ENCODE peak calls at places on chromosomes 6 and 20, in ten cellular contexts. G is KG1; O is Kasumi-1; X is A172; S is activated CD4-positive, CD25-positive, alpha-beta regulatory T cell; Q is NCI-H460; H is endothelial cell; U is iPS-NIHi11; K is IMR-90; D is AG09319. F is an unnamed sample.
A peak's percentile ranks its signal among the peaks of the same experiment; 100 is the strongest.

GRCh38 chr20:45032781-45033180 is 66.5 kb downstream of the STK4 start:
- DNase-seq in U (no peak), Q (no peak), G (no peak), X (no peak), O (no peak), K (no peak), S (no peak), H (no peak), D (no peak), F (no peak)

GRCh38 chr6:136751478-136751956 is 40.8 kb downstream of the MAP3K5 start:
- DNase-seq in K (peak; percentile 16), X (no peak), H (no peak), O (peak; percentile 48), G (peak; percentile 32), Q (no peak), D (peak; percentile 41), U (no peak), S (peak; percentile 8), F (no peak)

GRCh38 chr6:148335582-148335981 is 7.1 kb upstream of the SASH1 start:
- DNase-seq in S (no peak), K (peak; percentile 40), O (no peak), X (peak; percentile 72), Q (no peak), D (no peak), H (no peak), G (no peak), U (no peak), F (no peak)

GRCh38 chr6:125831660-125832059 is 40.9 kb downstream of the NCOA7 start:
- DNase-seq in Q (no peak), D (no peak), G (no peak), U (no peak), S (no peak), K (no peak), H (no peak), X (no peak), O (no peak), F (no peak)

GRCh38 chr20:43568706-43569105 is 9.9 kb downstream of the SGK2 start:
- DNase-seq in G (no peak), S (no peak), O (no peak), U (no peak), K (no peak), Q (no peak), X (no peak), H (no peak), D (no peak), F (no peak)

GRCh38 chr6:10138917-10139316 is 276.0 kb downstream of the TFAP2A start:
- DNase-seq in O (peak; percentile 16), G (no peak), X (peak; percentile 94), D (no peak), S (no peak), U (no peak), Q (no peak), K (peak; percentile 21), H (no peak), F (no peak)

GRCh38 chr6:11976489-11976888 is 35.6 kb upstream of the HIVEP1 start:
- DNase-seq in U (no peak), Q (no peak), X (no peak), D (no peak), S (no peak), K (no peak), H (no peak), G (no peak), O (no peak), F (no peak)

GRCh38 chr6:104987218-104987617 is 30.3 kb downstream of the LIN28B start:
- DNase-seq in X (no peak), H (no peak), G (no peak), S (no peak), D (no peak), O (no peak), K (no peak), Q (no peak), U (no peak), F (no peak)

GRCh38 chr20:50191065-50191565 is 485 bp downstream of the CEBPB start:
- DNase-seq in Q (no peak), K (no peak), S (peak; percentile 47), G (peak; percentile 33), D (no peak), X (no peak), H (peak; percentile 53), O (peak; percentile 58), U (no peak), F (peak; percentile 62)

GRCh38 chr6:44040786-44041185 is 86.5 kb downstream of the MRPL14 start:
- DNase-seq in S (no peak), G (no peak), X (no peak), Q (no peak), K (no peak), H (no peak), U (no peak), D (no peak), O (no peak), F (no peak)

GRCh38 chr6:139595183-139595582 is 220.7 kb upstream of the CITED2 start:
- DNase-seq in U (no peak), O (no peak), K (peak; percentile 65), G (no peak), S (no peak), Q (no peak), D (no peak), H (no peak), X (no peak), F (no peak)

GRCh38 chr20:18187020-18187419 is 49.4 kb downstream of the KAT14 start:
- DNase-seq in D (no peak), U (no peak), S (no peak), O (no peak), Q (no peak), X (no peak), H (no peak), K (no peak), G (no peak), F (no peak)

GRCh38 chr20:24117386-24117785 is 128.8 kb upstream of the GGTLC1 start:
- DNase-seq in Q (no peak), G (no peak), D (no peak), H (no peak), O (no peak), U (no peak), K (no peak), X (no peak), S (no peak), F (no peak)

GRCh38 chr6:136779682-136780081 is 12.6 kb downstream of the MAP3K5 start:
- DNase-seq in G (no peak), U (no peak), S (no peak), D (no peak), K (no peak), H (no peak), O (no peak), Q (no peak), X (no peak), F (no peak)

GRCh38 chr6:133632206-133632605 is 256.7 kb upstream of the TCF21 start:
- DNase-seq in Q (no peak), G (no peak), H (no peak), S (no peak), K (peak; percentile 71), O (peak; percentile 19), X (no peak), U (no peak), D (no peak), F (no peak)

GRCh38 chr6:151018035-151018434 is 152.5 kb downstream of the MTHFD1L start:
- DNase-seq in H (no peak), Q (no peak), S (no peak), K (peak; percentile 38), D (no peak), G (no peak), O (no peak), X (peak; percentile 64), U (no peak), F (no peak)

GRCh38 chr20:50312682-50313187 is 122.1 kb downstream of the CEBPB start:
- DNase-seq in H (no peak), U (no peak), O (no peak), X (peak; percentile 93), S (no peak), G (no peak), K (peak; percentile 93), D (peak; percentile 63), Q (no peak), F (peak; percentile 63)

GRCh38 chr6:4487538-4487937 is 288.7 kb upstream of the CDYL start:
- DNase-seq in D (no peak), U (no peak), K (no peak), H (no peak), G (no peak), X (peak; percentile 72), S (no peak), O (no peak), Q (no peak), F (no peak)

GRCh38 chr6:102026649-102027048 is 633.1 kb downstream of the GRIK2 start:
- DNase-seq in D (no peak), K (no peak), U (no peak), H (no peak), S (no peak), G (no peak), X (no peak), O (no peak), Q (no peak), F (no peak)

GRCh38 chr6:142478117-142478516 is 176.3 kb downstream of the ADGRG6 start:
- DNase-seq in K (peak; percentile 41), S (no peak), H (no peak), G (no peak), X (peak; percentile 73), Q (peak; percentile 9), U (peak; percentile 22), D (no peak), O (peak; percentile 65), F (peak; percentile 20)

GRCh38 chr20:44033344-44033743 is 118.7 kb downstream of the TOX2 start:
- DNase-seq in G (no peak), H (no peak), O (no peak), D (peak; percentile 7), K (peak; percentile 21), Q (no peak), X (no peak), U (no peak), S (no peak), F (no peak)

GRCh38 chr6:34284563-34285545 is 36.0 kb upstream of the SMIM29 start:
- DNase-seq in S (no peak), U (no peak), K (peak; percentile 73), Q (no peak), X (no peak), O (peak; percentile 98), G (peak; percentile 67), D (peak; percentile 64), H (no peak), F (peak; percentile 63)

GRCh38 chr6:141587482-141588266 is 545.1 kb upstream of the GJE1 start:
- DNase-seq in G (no peak), D (peak; percentile 19), Q (peak; percentile 6), X (peak; percentile 30), H (no peak), K (peak; percentile 81), U (no peak), O (no peak), S (no peak), F (peak; percentile 49)

GRCh38 chr6:28205879-28206278 is 19.2 kb upstream of the ZSCAN9 start:
- DNase-seq in U (no peak), S (no peak), Q (no peak), H (no peak), G (no peak), D (no peak), O (no peak), K (no peak), X (no peak), F (no peak)

GRCh38 chr20:49286689-49287551 is 9.1 kb upstream of the ZNFX1 start:
- DNase-seq in D (no peak), G (peak; percentile 14), U (no peak), Q (no peak), X (peak; percentile 32), H (no peak), S (no peak), O (peak; percentile 56), K (peak; percentile 36), F (no peak)

GRCh38 chr6:119966484-119966883 is 616.9 kb upstream of the MAN1A1 start:
- DNase-seq in X (no peak), D (no peak), U (peak; percentile 20), Q (no peak), O (no peak), G (no peak), K (no peak), S (no peak), H (no peak), F (no peak)

GRCh38 chr20:9514461-9515210 is at the start of gene LAMP5:
- DNase-seq in X (no peak), O (no peak), U (peak; percentile 69), S (no peak), H (peak; percentile 73), K (peak; percentile 29), D (no peak), G (no peak), Q (no peak), F (peak; percentile 65)

GRCh38 chr20:33789109-33789857 is 21.9 kb upstream of the CHMP4B start:
- DNase-seq in S (no peak), X (peak; percentile 99), H (peak; percentile 45), D (peak; percentile 56), O (no peak), G (no peak), U (peak; percentile 44), K (peak; percentile 96), Q (no peak), F (peak; percentile 89)

F was measured in AG08396.